ENCODE peak calls at places on chromosomes 1 and 21, in nine cellular contexts. Z is stimulated activated CD4-positive, alpha-beta T cell treated with anti-CD3 and anti-CD28 coated beads, Interleukin-1b, Interleukin-23, amount 100 ng/mL, for 4 hours; S is fibroblast of mammary gland; H is C1 segment of cervical spinal cord; W is trophoblast cell; T is activated effector memory CD4-positive, alpha-beta T cell treated with Interleukin-2 at 50 U/mL for 16 hours; F is central memory CD8-positive, alpha-beta T cell; L is HT1080; J is COR-L47. C is an unnamed sample.

GRCh38 chr1:216020743-216021345 is 402.4 kb downstream of the USH2A start:
- DNase-seq in Z (no peak), S (no peak), H (no peak), W (no peak), T (no peak), F (no peak), L (no peak), J (no peak), C (no peak)

GRCh38 chr1:3078941-3079340 is 9.9 kb downstream of the PRDM16 start:
- DNase-seq in Z (no peak), S (no peak), H (no peak), W (no peak), T (no peak), F (no peak), L (no peak), J (no peak), C (no peak)

GRCh38 chr1:6385673-6386191 is 7.8 kb downstream of the ACOT7 start:
- DNase-seq in Z (no peak), S (peak; percentile 84), H (peak; percentile 57), W (peak; percentile 98), T (no peak), F (no peak), L (peak; percentile 94), J (no peak), C (no peak)

GRCh38 chr1:36137776-36138175 is 11.5 kb downstream of the TRAPPC3 start:
- DNase-seq in Z (no peak), S (no peak), H (no peak), W (no peak), T (no peak), F (no peak), L (no peak), J (peak; percentile 34), C (no peak)

GRCh38 chr21:41045534-41046268 is 122.3 kb upstream of the BACE2 start:
- DNase-seq in Z (no peak), S (no peak), H (no peak), W (no peak), T (no peak), F (no peak), L (no peak), J (peak; percentile 90), C (no peak)

GRCh38 chr1:17674707-17675505 is 80.2 kb upstream of the ACTL8 start:
- DNase-seq in Z (no peak), S (peak; percentile 10), H (no peak), W (peak; percentile 82), T (no peak), F (no peak), L (no peak), J (no peak), C (no peak)

GRCh38 chr1:145990249-145991097 is 5.9 kb downstream of the TXNIP start:
- DNase-seq in Z (no peak), S (peak; percentile 57), H (no peak), W (peak; percentile 26), T (no peak), F (no peak), L (no peak), J (no peak), C (no peak)

GRCh38 chr1:117067528-117068370 is 7.6 kb downstream of the TTF2 start:
- DNase-seq in Z (peak; percentile 34), S (peak; percentile 70), H (peak; percentile 33), W (peak; percentile 80), T (no peak), F (no peak), L (peak; percentile 37), J (peak; percentile 51), C (no peak)

GRCh38 chr1:97919568-97920261 is 1.1 kb downstream of the DPYD start:
- DNase-seq in Z (no peak), S (peak; percentile 58), H (no peak), W (no peak), T (no peak), F (no peak), L (no peak), J (no peak), C (no peak)

GRCh38 chr1:159857889-159858288 is 4.6 kb downstream of the VSIG8 start:
- DNase-seq in Z (no peak), S (no peak), H (no peak), W (no peak), T (no peak), F (no peak), L (no peak), J (no peak), C (no peak)

GRCh38 chr1:103084176-103084575 is 24.1 kb downstream of the COL11A1 start:
- DNase-seq in Z (no peak), S (peak; percentile 34), H (no peak), W (no peak), T (no peak), F (no peak), L (no peak), J (no peak), C (no peak)

GRCh38 chr21:40846057-40846456 is 901 bp downstream of the DSCAM start:
- DNase-seq in Z (no peak), S (no peak), H (no peak), W (no peak), T (no peak), F (no peak), L (no peak), J (peak; percentile 29), C (no peak)

GRCh38 chr1:217948741-217949140 is 317.6 kb downstream of the SPATA17 start:
- DNase-seq in Z (no peak), S (no peak), H (no peak), W (no peak), T (no peak), F (no peak), L (no peak), J (no peak), C (no peak)

GRCh38 chr21:32426592-32427051 is 14.1 kb downstream of the EVA1C start:
- DNase-seq in Z (no peak), S (no peak), H (no peak), W (peak; percentile 26), T (no peak), F (no peak), L (peak; percentile 78), J (no peak), C (no peak)

GRCh38 chr1:83615379-83615778 is 383.6 kb downstream of the TTLL7 start:
- DNase-seq in Z (no peak), S (no peak), H (no peak), W (no peak), T (no peak), F (no peak), L (no peak), J (no peak), C (no peak)

GRCh38 chr1:161006563-161006962 is 14.4 kb downstream of the F11R start:
- DNase-seq in Z (no peak), S (no peak), H (no peak), W (no peak), T (no peak), F (no peak), L (no peak), J (no peak), C (no peak)

GRCh38 chr1:88655685-88656299 is 28.3 kb upstream of the PKN2 start:
- DNase-seq in Z (no peak), S (peak; percentile 46), H (no peak), W (peak; percentile 75), T (no peak), F (no peak), L (no peak), J (no peak), C (no peak)